ENCODE peak calls at places on chromosomes 3 and 15, in seven cellular contexts. Q is neuronal stem cell; S is uterus; J is CD4-positive, alpha-beta T cell; G is prostate gland; R is stomach; Y is CD8-positive, alpha-beta T cell. K is an unnamed sample.

GRCh38 chr15:91879148-91879547 is 25.6 kb downstream of the SLCO3A1 start:
- DNase-seq in Q (no peak), S (no peak), J (no peak), G (no peak), R (no peak), Y (no peak), K (no peak)

GRCh38 chr3:66738625-66739330 is 238.0 kb upstream of the LRIG1 start:
- DNase-seq in Q (no peak), S (no peak), J (no peak), G (no peak), R (no peak), Y (no peak), K (no peak)

GRCh38 chr3:105367063-105367405 is 325 bp downstream of the ALCAM start:
- DNase-seq in Q (no peak), S (no peak), J (no peak), G (peak; percentile 17), R (peak; percentile 40), Y (no peak), K (no peak)

GRCh38 chr3:34346656-34347055 is 548.2 kb downstream of the PDCD6IP start:
- DNase-seq in Q (no peak), S (no peak), J (no peak), G (no peak), R (no peak), Y (no peak), K (no peak)

GRCh38 chr3:66492672-66493071 is 8.2 kb downstream of the LRIG1 start:
- DNase-seq in Q (no peak), S (no peak), J (no peak), G (peak; percentile 90), R (peak; percentile 73), Y (no peak), K (no peak)

GRCh38 chr3:116077059-116077458 is 368.2 kb downstream of the LSAMP start:
- DNase-seq in Q (no peak), S (no peak), J (no peak), G (no peak), R (no peak), Y (no peak), K (no peak)

GRCh38 chr3:53254810-53255359 is 937 bp downstream of the TKT start:
- DNase-seq in Q (peak; percentile 62), S (peak; percentile 49), J (peak; percentile 17), G (peak; percentile 69), R (peak; percentile 81), Y (peak; percentile 43), K (peak; percentile 67)

GRCh38 chr15:78726870-78727551 is 84.3 kb downstream of the ADAMTS7 start:
- DNase-seq in Q (no peak), S (no peak), J (no peak), G (no peak), R (peak; percentile 34), Y (no peak), K (no peak)

GRCh38 chr15:40999190-40999589 is 45.9 kb downstream of the CHAC1 start:
- DNase-seq in Q (no peak), S (no peak), J (no peak), G (no peak), R (no peak), Y (no peak), K (no peak)

GRCh38 chr15:60477991-60478632 is 830 bp downstream of the ICE2 start:
- DNase-seq in Q (no peak), S (no peak), J (no peak), G (peak; percentile 16), R (no peak), Y (no peak), K (no peak)

GRCh38 chr15:33701304-33701696 is 267.0 kb upstream of the CHRM5 start:
- DNase-seq in Q (no peak), S (no peak), J (no peak), G (no peak), R (no peak), Y (no peak), K (no peak)

GRCh38 chr3:33372218-33373081 is 67.8 kb downstream of the UBP1 start:
- DNase-seq in Q (peak; percentile 41), S (no peak), J (peak; percentile 17), G (peak; percentile 27), R (peak; percentile 45), Y (peak; percentile 25), K (no peak)

GRCh38 chr3:152299243-152299976 is 30.7 kb downstream of the MBNL1 start:
- DNase-seq in Q (no peak), S (no peak), J (no peak), G (no peak), R (no peak), Y (no peak), K (no peak)

GRCh38 chr15:58224068-58224467 is 85.9 kb downstream of the AQP9 start:
- DNase-seq in Q (no peak), S (no peak), J (no peak), G (no peak), R (no peak), Y (no peak), K (peak; percentile 79)

GRCh38 chr3:50815844-50816243 is 141.1 kb downstream of the DOCK3 start:
- DNase-seq in Q (no peak), S (no peak), J (no peak), G (no peak), R (no peak), Y (no peak), K (no peak)

GRCh38 chr15:81529444-81529950 is 155.5 kb upstream of the TMC3 start:
- DNase-seq in Q (no peak), S (no peak), J (no peak), G (no peak), R (no peak), Y (no peak), K (no peak)

GRCh38 chr15:96160269-96160668 is 170.2 kb upstream of the NR2F2 start:
- DNase-seq in Q (no peak), S (peak; percentile 78), J (no peak), G (peak; percentile 36), R (peak; percentile 86), Y (no peak), K (peak; percentile 87)

GRCh38 chr3:41629072-41629471 is 332.8 kb downstream of the ULK4 start:
- DNase-seq in Q (no peak), S (no peak), J (no peak), G (no peak), R (no peak), Y (no peak), K (no peak)

GRCh38 chr15:64006642-64007041 is 39.6 kb downstream of the DAPK2 start:
- DNase-seq in Q (no peak), S (no peak), J (no peak), G (peak; percentile 13), R (peak; percentile 36), Y (no peak), K (no peak)

GRCh38 chr3:172607305-172608121 is 84.3 kb upstream of the TNFSF10 start:
- DNase-seq in Q (no peak), S (no peak), J (no peak), G (peak; percentile 73), R (no peak), Y (no peak), K (no peak)

GRCh38 chr3:15755181-15755580 is 42.6 kb downstream of the ANKRD28 start:
- DNase-seq in Q (no peak), S (no peak), J (no peak), G (no peak), R (no peak), Y (no peak), K (no peak)

GRCh38 chr3:15755780-15756179 is 42.0 kb downstream of the ANKRD28 start:
- DNase-seq in Q (no peak), S (no peak), J (no peak), G (no peak), R (no peak), Y (no peak), K (no peak)

GRCh38 chr3:15757824-15758223 is 40.0 kb downstream of the ANKRD28 start:
- DNase-seq in Q (no peak), S (no peak), J (no peak), G (no peak), R (no peak), Y (no peak), K (no peak)

GRCh38 chr3:15756505-15756904 is 41.3 kb downstream of the ANKRD28 start:
- DNase-seq in Q (no peak), S (no peak), J (no peak), G (no peak), R (no peak), Y (no peak), K (no peak)

DNA sequence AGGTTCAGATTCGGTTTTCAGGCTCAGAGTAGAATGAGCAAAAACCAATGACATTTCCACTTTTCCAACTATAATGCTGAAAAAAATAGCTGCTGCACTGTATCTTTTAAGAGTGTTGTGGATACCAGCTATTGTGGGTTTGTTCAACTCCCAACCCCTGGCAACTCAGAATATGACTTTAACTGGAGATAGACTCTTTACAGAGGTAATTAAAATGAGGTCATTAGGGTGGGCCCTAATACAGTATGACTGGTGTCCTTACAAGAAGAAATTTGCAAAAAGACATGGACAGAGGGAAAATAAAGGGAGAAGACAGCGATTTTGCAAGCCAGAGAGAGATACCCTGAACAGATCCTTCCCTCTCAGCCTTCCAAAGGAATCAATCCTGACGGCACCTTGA is 39.5 kb downstream of the ANKRD28 start:
- DNase-seq in Q (no peak), S (no peak), J (no peak), G (no peak), R (no peak), Y (no peak), K (no peak)
- H3K27ac ChIP-seq in Q (no peak overlapping the region), S (peak overlapping the region; percentile 9), J (no peak overlapping the region), G (no peak overlapping the region), R (no peak overlapping the region), Y (no peak overlapping the region), K (no peak overlapping the region)

GRCh38 chr3:144287001-144287400 is 315.4 kb downstream of the DIPK2A start:
- DNase-seq in Q (no peak), S (no peak), J (no peak), G (no peak), R (no peak), Y (no peak), K (no peak)

GRCh38 chr3:144286235-144286910 is 314.8 kb downstream of the DIPK2A start:
- DNase-seq in Q (no peak), S (no peak), J (no peak), G (no peak), R (no peak), Y (no peak), K (no peak)

GRCh38 chr3:144282313-144282712 is 310.7 kb downstream of the DIPK2A start:
- DNase-seq in Q (peak; percentile 6), S (no peak), J (no peak), G (no peak), R (no peak), Y (no peak), K (no peak)
- H3K27ac ChIP-seq in Q (peak overlapping the region; percentile 40), S (no peak overlapping the region), J (no peak overlapping the region), G (no peak overlapping the region), R (no peak overlapping the region), Y (no peak overlapping the region), K (no peak overlapping the region)

GRCh38 chr3:14450922-14451606 is 48.7 kb downstream of the SLC6A6 start:
- DNase-seq in Q (no peak), S (no peak), J (no peak), G (no peak), R (no peak), Y (no peak), K (no peak)
- H3K27ac ChIP-seq in Q (no peak overlapping the region), S (peak overlapping the region; percentile 78), J (no peak overlapping the region), G (no peak overlapping the region), R (no peak overlapping the region), Y (no peak overlapping the region), K (peak overlapping the region; percentile 9)

GRCh38 chr15:67190813-67191212 is 63.6 kb downstream of the AAGAB start:
- DNase-seq in Q (no peak), S (no peak), J (no peak), G (no peak), R (no peak), Y (no peak), K (no peak)
- H3K27ac ChIP-seq in Q (no peak overlapping the region), S (peak overlapping the region; percentile 92), J (no peak overlapping the region), G (no peak overlapping the region), R (no peak overlapping the region), Y (no peak overlapping the region), K (peak overlapping the region; percentile 79)

GRCh38 chr3:42762046-42762724 is 10.9 kb downstream of the CCDC13 start:
- DNase-seq in Q (no peak), S (no peak), J (no peak), G (no peak), R (no peak), Y (no peak), K (no peak)
- H3K27ac ChIP-seq in Q (no peak overlapping the region), S (no peak overlapping the region), J (no peak overlapping the region), G (no peak overlapping the region), R (no peak overlapping the region), Y (no peak overlapping the region), K (peak overlapping the region; percentile 13)

K was measured in right cardiac atrium.